ENCODE peak calls at places on chromosomes 4 and X, in seven cellular contexts. Q is SIG-M5; J is RPMI7951; C is NCI-H1092; B is activated CD8-positive, alpha-beta memory T cell treated with anti-CD3 and anti-CD28 coated beads for 48 hours; F is foreskin fibroblast; U is suprapubic skin. P is an unnamed sample.

GRCh38 chr4:6644792-6645530 is 4.5 kb downstream of the MRFAP1 start:
- DNase-seq in Q (no peak), J (peak), C (no peak), B (no peak), F (no peak), U (peak), P (no peak)

GRCh38 chr4:2607822-2608221 is 71.4 kb downstream of the FAM193A start:
- DNase-seq in Q (no peak), J (no peak), C (no peak), B (no peak), F (no peak), U (peak), P (no peak)

GRCh38 chrX:69093960-69094935 is 71.0 kb downstream of the PJA1 start:
- DNase-seq in Q (no peak), J (peak), C (peak), B (no peak), F (peak), U (no peak), P (peak)

GRCh38 chr4:181006509-181007290 is 1236.5 kb upstream of the TENM3 start:
- DNase-seq in Q (no peak), J (peak), C (no peak), B (no peak), F (no peak), U (no peak), P (no peak)

GRCh38 chr4:183508693-183509092 is 3.8 kb downstream of the ING2 start:
- DNase-seq in Q (no peak), J (no peak), C (no peak), B (no peak), F (no peak), U (no peak), P (no peak)

GRCh38 chrX:19557816-19558215 is 42.5 kb upstream of the MAP3K15 start:
- DNase-seq in Q (no peak), J (no peak), C (no peak), B (no peak), F (no peak), U (no peak), P (no peak)

GRCh38 chr4:118834960-118835895 is 698 bp downstream of the SEC24D start:
- DNase-seq in Q (peak), J (peak), C (no peak), B (peak), F (peak), U (no peak), P (peak)

GRCh38 chr4:128528793-128529553 is 241.4 kb upstream of the PGRMC2 start:
- DNase-seq in Q (no peak), J (peak), C (no peak), B (no peak), F (peak), U (no peak), P (no peak)

GRCh38 chr4:1208266-1208961 is 36.0 kb upstream of the SPON2 start:
- DNase-seq in Q (no peak), J (no peak), C (no peak), B (no peak), F (no peak), U (peak), P (no peak)

GRCh38 chr4:42654606-42655005 is 2.3 kb downstream of the ATP8A1 start:
- DNase-seq in Q (no peak), J (peak), C (no peak), B (no peak), F (peak), U (no peak), P (no peak)

GRCh38 chr4:183444953-183445543 is 612 bp downstream of the CDKN2AIP start:
- DNase-seq in Q (no peak), J (peak), C (no peak), B (peak), F (no peak), U (peak), P (peak)

GRCh38 chrX:81336455-81337144 is 134.7 kb downstream of the SH3BGRL start:
- DNase-seq in Q (no peak), J (no peak), C (no peak), B (no peak), F (no peak), U (no peak), P (no peak)

GRCh38 chrX:123648028-123648810 is 84.6 kb downstream of the THOC2 start:
- DNase-seq in Q (no peak), J (no peak), C (no peak), B (no peak), F (no peak), U (no peak), P (no peak)

GRCh38 chr4:87014284-87014782 is 79.5 kb downstream of the AFF1 start:
- DNase-seq in Q (no peak), J (no peak), C (no peak), B (no peak), F (no peak), U (no peak), P (no peak)

GRCh38 chr4:110518889-110519490 is 43.0 kb downstream of the ENPEP start:
- DNase-seq in Q (no peak), J (no peak), C (no peak), B (no peak), F (peak), U (no peak), P (no peak)

GRCh38 chrX:34638116-34638515 is 19.0 kb downstream of the TMEM47 start:
- DNase-seq in Q (no peak), J (peak), C (no peak), B (no peak), F (no peak), U (no peak), P (no peak)

GRCh38 chr4:53558061-53558801 is 33.1 kb downstream of the LNX1 start:
- DNase-seq in Q (peak), J (peak), C (no peak), B (no peak), F (peak), U (no peak), P (peak)

GRCh38 chrX:115393271-115393670 is 103.8 kb downstream of the LUZP4 start:
- DNase-seq in Q (no peak), J (peak), C (no peak), B (no peak), F (peak), U (no peak), P (no peak)

GRCh38 chr4:105631818-105632400 is 76.6 kb downstream of the INTS12 start:
- DNase-seq in Q (no peak), J (no peak), C (no peak), B (no peak), F (no peak), U (no peak), P (no peak)